ENCODE peak calls at places on chromosome 22, in five cellular contexts. M is fibroblast of mammary gland, X is fibroblast of villous mesenchyme, E is A549, U is body of pancreas. T is an unnamed sample.

GRCh38 chr22:42365337-42365865 is 66.8 kb downstream of the NFAM1 start:
- DNase-seq in M (no peak), X (no peak), E (no peak), U (no peak), T (no peak)

GRCh38 chr22:49023879-49024774 is 803.5 kb downstream of the BRD1 start:
- DNase-seq in X (no peak), M (no peak), U (no peak), E (no peak), T (no peak)

GRCh38 chr22:32204856-32205722 is at the start of gene RFPL2:
- DNase-seq in U (peak), X (peak), E (peak), M (no peak), T (peak)

GRCh38 chr22:31901388-31902137 is 42.8 kb upstream of the YWHAH start:
- DNase-seq in U (no peak), X (no peak), E (no peak), M (no peak), T (peak)

GRCh38 chr22:28984482-28985158 is 77.0 kb downstream of the C22orf31 start:
- DNase-seq in X (peak), M (no peak), U (no peak), E (no peak), T (no peak)

GRCh38 chr22:48691431-48691851 is 1136.2 kb downstream of the BRD1 start:
- DNase-seq in E (no peak), X (no peak), U (no peak), M (no peak), T (no peak)

GRCh38 chr22:45688606-45689080 is 17.0 kb downstream of the ATXN10 start:
- DNase-seq in E (peak), U (peak), X (peak), M (peak), T (peak)

GRCh38 chr22:46147471-46148267 is 2.7 kb upstream of the PPARA start:
- DNase-seq in E (no peak), M (no peak), X (no peak), U (no peak), T (no peak)

GRCh38 chr22:30444632-30445437 is 19.3 kb downstream of the MTFP1 start:
- DNase-seq in E (peak), M (peak), U (peak), X (peak), T (peak)

GRCh38 chr22:48940988-48941902 is 886.4 kb downstream of the BRD1 start:
- DNase-seq in X (no peak), E (no peak), M (no peak), U (no peak), T (no peak)

GRCh38 chr22:25362883-25363240 is 143.4 kb downstream of the CRYBB2 start:
- DNase-seq in U (no peak), M (no peak), X (no peak), E (no peak), T (peak)

GRCh38 chr22:27474711-27475547 is 326.6 kb downstream of the MN1 start:
- DNase-seq in X (peak), U (peak), M (peak), E (peak), T (peak)

GRCh38 chr22:36829370-36830002 is 12.7 kb upstream of the PVALB start:
- DNase-seq in M (no peak), X (no peak), E (no peak), U (no peak), T (no peak)

GRCh38 chr22:26372890-26373289 is 56.2 kb upstream of the ASPHD2 start:
- DNase-seq in X (no peak), U (no peak), M (no peak), E (no peak), T (no peak)

GRCh38 chr22:47713880-47714452 is 951.5 kb downstream of the TBC1D22A start:
- DNase-seq in X (no peak), U (no peak), M (no peak), E (no peak), T (no peak)

GRCh38 chr22:24875862-24876506 is 70.0 kb downstream of the SGSM1 start:
- DNase-seq in M (no peak), E (no peak), U (no peak), X (peak), T (peak)

GRCh38 chr22:47189056-47189916 is 426.8 kb downstream of the TBC1D22A start:
- DNase-seq in E (no peak), U (no peak), X (no peak), M (no peak), T (no peak)

GRCh38 chr22:48536691-48537591 is 1290.7 kb downstream of the BRD1 start:
- DNase-seq in U (peak), E (no peak), X (no peak), M (no peak), T (no peak)

GRCh38 chr22:33853200-33854097 is 66.8 kb downstream of the LARGE1 start:
- DNase-seq in U (peak), M (peak), X (peak), E (peak), T (peak)

GRCh38 chr22:25775501-25775900 is 33.5 kb downstream of the MYO18B start:
- DNase-seq in M (peak), X (peak), U (no peak), E (no peak), T (peak)

GRCh38 chr22:40463017-40463631 is 92.7 kb downstream of the SGSM3 start:
- DNase-seq in E (no peak), U (peak), X (no peak), M (no peak), T (no peak)

GRCh38 chr22:41822289-41823057 is 10.4 kb upstream of the SREBF2 start:
- DNase-seq in X (peak), E (peak), M (peak), U (peak), T (peak)

GRCh38 chr22:40703731-40704130 is 24.4 kb downstream of the MCHR1 start:
- DNase-seq in U (no peak), E (no peak), X (no peak), M (no peak), T (no peak)

GRCh38 chr22:27003301-27003700 is 345.9 kb downstream of the MIAT start:
- DNase-seq in E (no peak), X (no peak), U (no peak), M (no peak), T (no peak)

GRCh38 chr22:42747701-42748513 is 27.2 kb upstream of the A4GALT start:
- DNase-seq in E (no peak), U (no peak), M (peak), X (peak), T (peak)

GRCh38 chr22:36986242-36986821 is 32.9 kb downstream of the TST start:
- DNase-seq in M (peak), U (peak), X (no peak), E (no peak), T (no peak)

GRCh38 chr22:21928048-21928447 is 24.6 kb downstream of the PPM1F start:
- DNase-seq in M (no peak), E (no peak), X (no peak), U (no peak), T (no peak)

GRCh38 chr22:26484360-26484706 is 656 bp downstream of the SRRD start:
- DNase-seq in E (no peak), U (no peak), M (peak), X (peak), T (peak)

GRCh38 chr22:47207846-47208554 is 445.6 kb downstream of the TBC1D22A start:
- DNase-seq in M (no peak), X (no peak), E (no peak), U (no peak), T (no peak)

GRCh38 chr22:36644333-36644757 is 59.2 kb downstream of the CACNG2 start:
- DNase-seq in E (peak), U (peak), X (peak), M (peak), T (peak)

GRCh38 chr22:45224988-45225731 is 15.5 kb downstream of the KIAA0930 start:
- DNase-seq in X (no peak), U (no peak), E (no peak), M (no peak), T (no peak)

GRCh38 chr22:24433868-24434471 is 6.6 kb downstream of the ADORA2A start:
- DNase-seq in U (peak), E (no peak), M (peak), X (no peak), T (no peak)

GRCh38 chr22:30318773-30319419 is 7.8 kb downstream of the TBC1D10A start:
- DNase-seq in X (peak), U (no peak), E (no peak), M (no peak), T (no peak)

GRCh38 chr22:42883970-42884369 is 26.9 kb upstream of the ARFGAP3 start:
- DNase-seq in X (no peak), E (no peak), U (no peak), M (no peak), T (no peak)

GRCh38 chr22:27820896-27821866 is 19.6 kb upstream of the MN1 start:
- DNase-seq in E (no peak), U (peak), X (no peak), M (no peak), T (no peak)

GRCh38 chr22:44154431-44154942 is 26.2 kb upstream of the PARVG start:
- DNase-seq in U (no peak), E (no peak), M (peak), X (peak), T (peak)

DNA sequence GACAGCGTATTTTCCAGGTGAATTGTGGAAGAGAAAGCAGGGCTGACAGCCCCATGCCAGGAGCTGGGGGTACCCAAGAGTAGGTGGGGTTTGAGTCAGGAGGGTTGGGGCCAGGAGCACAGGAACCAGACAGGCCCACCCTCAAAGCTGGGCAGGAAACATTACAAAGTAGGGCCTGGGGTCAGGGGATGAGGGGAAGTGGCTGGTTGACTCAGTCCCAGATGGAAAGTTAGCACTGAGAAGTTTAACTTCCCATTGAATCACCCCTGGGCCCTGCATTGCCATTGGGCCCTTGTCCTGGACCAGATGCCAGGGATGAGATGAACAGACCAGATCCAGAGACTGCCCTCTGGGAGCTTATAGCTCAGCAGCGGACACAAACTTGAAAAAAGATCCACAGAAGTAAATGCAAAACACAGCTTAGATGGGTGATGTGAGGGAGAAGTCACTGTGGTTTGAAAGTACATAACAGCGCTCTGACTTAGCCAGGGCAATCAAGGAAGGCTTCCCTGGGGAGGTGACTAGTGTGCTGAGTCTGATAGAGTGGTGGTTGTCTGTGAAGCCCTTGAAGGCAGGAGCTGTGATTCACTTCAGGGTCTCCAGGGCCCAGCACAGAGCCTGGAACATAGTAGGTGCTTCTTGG is 2.2 kb downstream of the MAFF start:
- DNase-seq in M (peak), U (no peak), E (no peak), X (peak), T (no peak)
- H3K4me3 ChIP-seq in M (peak), U (no peak), E (peak), X (peak), T (no peak)

GRCh38 chr22:19875061-19875530 is 20.4 kb upstream of the GNB1L start:
- DNase-seq in E (no peak), U (no peak), M (no peak), X (no peak), T (no peak)

GRCh38 chr22:19877626-19878339 is 23.1 kb upstream of the GNB1L start:
- DNase-seq in U (no peak), M (peak), E (no peak), X (peak), T (peak)

GRCh38 chr22:19876941-19877625 is 22.4 kb upstream of the GNB1L start:
- DNase-seq in U (no peak), E (no peak), X (no peak), M (no peak), T (no peak)

GRCh38 chr22:19875531-19876313 is 21.0 kb upstream of the GNB1L start:
- DNase-seq in U (no peak), M (no peak), E (no peak), X (peak), T (peak)

GRCh38 chr22:19876314-19876940 is 21.8 kb upstream of the GNB1L start:
- DNase-seq in M (no peak), E (no peak), U (no peak), X (no peak), T (no peak)
- TF ChIP-seq CTCF in M (no peak), E (no peak), U (no peak), X (no peak), T (no peak)

GRCh38 chr22:23175817-23176644 is 4.3 kb upstream of the BCR start:
- DNase-seq in E (no peak), M (no peak), U (no peak), X (no peak), T (no peak)

GRCh38 chr22:23176645-23177027 is 3.7 kb upstream of the BCR start:
- DNase-seq in X (no peak), M (no peak), U (no peak), E (no peak), T (no peak)

GRCh38 chr22:23179381-23180294 is 671 bp upstream of the BCR start:
- DNase-seq in X (peak), E (no peak), M (no peak), U (peak), T (no peak)

GRCh38 chr22:23178512-23179254 is 1.6 kb upstream of the BCR start:
- DNase-seq in U (peak), E (peak), M (peak), X (peak), T (peak)

GRCh38 chr22:23177197-23177596 is 3.1 kb upstream of the BCR start:
- DNase-seq in M (no peak), X (no peak), E (no peak), U (peak), T (no peak)
- H3K4me3 ChIP-seq in M (no peak), X (no peak), E (no peak), U (no peak), T (no peak)

GRCh38 chr22:17537155-17537554 is 26.1 kb upstream of the SLC25A18 start:
- DNase-seq in E (no peak), X (no peak), M (no peak), U (no peak), T (no peak)

GRCh38 chr22:17540481-17540880 is 22.8 kb upstream of the SLC25A18 start:
- DNase-seq in U (no peak), E (no peak), X (no peak), M (no peak), T (no peak)

GRCh38 chr22:17542452-17542851 is 20.8 kb upstream of the SLC25A18 start:
- DNase-seq in M (no peak), U (no peak), E (no peak), X (no peak), T (no peak)

GRCh38 chr22:17536269-17536668 is 27.0 kb upstream of the SLC25A18 start:
- DNase-seq in U (no peak), M (no peak), E (no peak), X (no peak), T (no peak)

DNA sequence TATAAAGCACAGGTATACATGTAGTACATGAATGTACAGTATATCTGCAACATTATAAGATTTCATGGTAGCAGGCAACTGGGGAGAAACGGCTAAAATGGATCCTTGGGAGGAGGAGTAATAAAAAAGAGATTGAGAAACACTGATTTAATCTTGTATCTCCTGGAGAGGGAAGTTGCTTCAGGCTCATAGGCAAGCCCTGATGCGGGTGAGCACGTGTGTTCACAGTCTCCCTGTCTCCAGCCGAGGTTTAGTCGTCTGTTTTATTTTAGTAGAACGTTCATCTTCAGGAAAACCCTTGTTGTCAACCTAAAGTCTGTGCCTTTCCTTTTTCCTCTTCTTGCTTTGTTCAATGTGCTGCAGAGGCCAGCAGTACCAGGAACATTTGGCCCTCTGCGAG is 21.8 kb upstream of the SLC25A18 start:
- DNase-seq in E (no peak), X (no peak), U (no peak), M (no peak), T (no peak)
- TF ChIP-seq CTCF in E (no peak), X (no peak), U (no peak), M (no peak), T (no peak)

DNA sequence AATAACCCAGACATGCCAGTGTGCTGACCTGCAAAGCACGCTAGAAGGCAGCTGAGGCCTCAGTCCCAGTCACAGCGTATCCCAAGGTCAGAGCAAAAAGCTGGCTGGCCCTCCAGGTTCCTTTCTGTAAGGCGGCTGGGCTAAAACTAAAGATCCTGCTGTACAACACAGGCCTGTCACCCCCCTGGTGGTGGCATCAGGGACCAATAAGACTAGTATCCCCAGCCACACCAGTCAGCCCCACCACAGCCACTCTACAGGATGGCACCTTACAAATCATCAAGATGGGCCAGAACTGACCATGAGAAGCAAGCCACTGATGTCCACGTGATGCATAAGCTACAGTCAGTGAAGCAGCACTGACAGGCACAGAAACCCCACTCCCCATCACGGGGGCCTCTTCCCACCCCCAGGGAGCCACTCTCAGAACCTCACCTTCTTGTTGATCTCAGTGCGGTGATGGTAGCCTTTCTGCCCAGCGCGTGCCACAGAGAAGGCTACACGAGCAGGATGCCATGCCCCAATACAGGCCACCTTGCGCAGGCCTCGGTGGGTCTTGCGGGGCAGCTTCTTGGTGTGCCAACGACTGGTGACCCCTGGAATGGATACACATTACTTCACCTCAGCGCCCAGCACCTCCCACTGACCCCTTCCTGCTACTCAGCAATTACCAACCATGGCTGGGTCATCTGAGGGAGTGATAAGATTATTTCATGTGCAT is 5.0 kb downstream of the RPL3 start:
- DNase-seq in U (no peak), X (no peak), M (no peak), E (no peak), T (no peak)
- H3K4me3 ChIP-seq in U (no peak), X (no peak), M (no peak), E (peak), T (no peak)

GRCh38 chr22:50502096-50502495 is 5.4 kb downstream of the LMF2 start:
- DNase-seq in U (no peak), X (no peak), M (no peak), E (no peak), T (no peak)

GRCh38 chr22:50505276-50505775 is 2.2 kb downstream of the LMF2 start:
- DNase-seq in M (no peak), U (no peak), E (no peak), X (no peak), T (no peak)

GRCh38 chr22:50502628-50503474 is 4.7 kb downstream of the LMF2 start:
- DNase-seq in E (no peak), M (no peak), U (no peak), X (no peak), T (no peak)

GRCh38 chr22:50504245-50505211 is 3.0 kb downstream of the LMF2 start:
- DNase-seq in M (no peak), U (peak), X (no peak), E (no peak), T (no peak)

DNA sequence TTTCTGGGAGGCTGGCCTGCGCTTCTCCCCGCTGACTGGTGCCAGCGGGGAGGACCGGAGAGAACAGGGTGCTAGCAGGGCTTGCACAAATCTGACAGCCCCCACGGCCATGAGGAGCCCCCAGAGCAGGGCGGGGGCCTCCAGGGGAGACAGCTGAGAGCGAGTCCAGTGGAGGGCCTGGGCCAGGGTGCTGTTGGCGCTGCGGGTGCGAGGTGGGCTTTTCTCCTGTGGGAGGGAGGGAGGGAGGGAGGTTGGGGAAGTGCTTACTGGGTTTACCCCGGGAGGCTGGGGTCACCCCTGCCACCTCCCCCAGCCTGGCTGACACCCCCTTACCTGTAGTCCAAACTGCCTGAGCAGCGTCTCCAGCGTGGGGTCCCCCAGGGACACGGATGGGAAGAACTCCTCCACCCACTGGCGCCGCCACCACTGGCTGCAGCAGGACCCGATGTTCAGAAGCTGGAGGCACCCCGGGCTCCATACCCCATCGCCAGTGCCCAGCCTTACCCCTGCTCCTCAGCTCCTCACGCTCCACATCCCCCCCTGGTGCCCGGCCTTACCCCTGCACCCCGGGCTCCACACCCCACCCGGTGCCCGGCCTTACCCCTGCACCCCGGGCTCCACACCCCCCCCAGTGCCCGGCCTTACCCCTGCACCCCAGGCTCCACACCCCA is 3.9 kb downstream of the LMF2 start:
- DNase-seq in U (no peak), M (no peak), E (no peak), X (no peak), T (no peak)
- TF ChIP-seq CTCF in U (no peak), M (no peak), E (no peak), X (peak), T (no peak)

T was measured in choroid plexus epithelial cell.